ENCODE peak calls at places on chromosomes 4 and X, in five cellular contexts. One of them, this sample, is unnamed.
A peak's percentile ranks its signal among the peaks of the same experiment; 100 is the strongest.

GRCh38 chrX:26914232-26914631 is 548.9 kb downstream of the PPP4R3C start:
- DNase-seq in transverse colon: no peak
- DNase-seq in body of pancreas: no peak
- DNase-seq in upper lobe of left lung: no peak
- DNase-seq in stomach: no peak
- DNase-seq in this sample: no peak

GRCh38 chrX:11750051-11750450 is 8.0 kb upstream of the MSL3 start:
- DNase-seq in transverse colon: no peak
- DNase-seq in body of pancreas: no peak
- DNase-seq in upper lobe of left lung: no peak
- DNase-seq in stomach: no peak
- DNase-seq in this sample: no peak

GRCh38 chr4:42501624-42502401 is 104.5 kb downstream of the SHISA3 start:
- DNase-seq in stomach: no peak
- DNase-seq in body of pancreas: no peak
- DNase-seq in transverse colon: no peak
- DNase-seq in upper lobe of left lung: no peak
- DNase-seq in this sample: no peak

GRCh38 chr4:89245459-89245858 is 62.1 kb downstream of the GPRIN3 start:
- DNase-seq in body of pancreas: peak; percentile 77
- DNase-seq in transverse colon: no peak
- DNase-seq in stomach: peak; percentile 43
- DNase-seq in upper lobe of left lung: no peak
- DNase-seq in this sample: no peak

GRCh38 chr4:188573104-188573503 is 433.9 kb downstream of the TRIML1 start:
- DNase-seq in upper lobe of left lung: no peak
- DNase-seq in body of pancreas: no peak
- DNase-seq in transverse colon: no peak
- DNase-seq in stomach: no peak
- DNase-seq in this sample: no peak

GRCh38 chr4:184347251-184348239 is 126.8 kb downstream of the IRF2 start:
- DNase-seq in upper lobe of left lung: peak; percentile 67
- DNase-seq in transverse colon: peak; percentile 72
- DNase-seq in stomach: peak; percentile 80
- DNase-seq in body of pancreas: peak; percentile 85
- DNase-seq in this sample: no peak

GRCh38 chrX:139932901-139933796 is at the start of gene ATP11C:
- DNase-seq in body of pancreas: peak; percentile 81
- DNase-seq in stomach: peak; percentile 81
- DNase-seq in upper lobe of left lung: peak; percentile 80
- DNase-seq in transverse colon: peak; percentile 88
- DNase-seq in this sample: peak; percentile 86

GRCh38 chr4:138669479-138670165 is 346.0 kb upstream of the NOCT start:
- DNase-seq in stomach: no peak
- DNase-seq in body of pancreas: no peak
- DNase-seq in transverse colon: no peak
- DNase-seq in upper lobe of left lung: no peak
- DNase-seq in this sample: no peak

GRCh38 chrX:153500676-153501280 is 6.0 kb downstream of the BGN start:
- DNase-seq in transverse colon: no peak
- DNase-seq in stomach: no peak
- DNase-seq in body of pancreas: no peak
- DNase-seq in upper lobe of left lung: no peak
- DNase-seq in this sample: no peak

GRCh38 chrX:11480626-11481025 is 185.1 kb downstream of the ARHGAP6 start:
- DNase-seq in upper lobe of left lung: no peak
- DNase-seq in stomach: no peak
- DNase-seq in body of pancreas: no peak
- DNase-seq in transverse colon: no peak
- DNase-seq in this sample: peak; percentile 20

GRCh38 chr4:119284876-119285611 is 36.9 kb downstream of the FABP2 start:
- DNase-seq in transverse colon: no peak
- DNase-seq in upper lobe of left lung: no peak
- DNase-seq in stomach: no peak
- DNase-seq in body of pancreas: no peak
- DNase-seq in this sample: no peak

GRCh38 chr4:4599886-4600285 is 58.0 kb upstream of the STX18 start:
- DNase-seq in upper lobe of left lung: no peak
- DNase-seq in transverse colon: no peak
- DNase-seq in body of pancreas: no peak
- DNase-seq in stomach: no peak
- DNase-seq in this sample: no peak

GRCh38 chr4:133147922-133148689 is 988 bp upstream of the PCDH10 start:
- DNase-seq in upper lobe of left lung: no peak
- DNase-seq in stomach: no peak
- DNase-seq in body of pancreas: no peak
- DNase-seq in transverse colon: no peak
- DNase-seq in this sample: peak; percentile 15

GRCh38 chr4:99572527-99573240 is 1.9 kb upstream of the MTTP start:
- DNase-seq in transverse colon: no peak
- DNase-seq in stomach: no peak
- DNase-seq in body of pancreas: no peak
- DNase-seq in upper lobe of left lung: no peak
- DNase-seq in this sample: no peak

GRCh38 chr4:11746734-11747133 is 318.0 kb upstream of the HS3ST1 start:
- DNase-seq in transverse colon: no peak
- DNase-seq in upper lobe of left lung: no peak
- DNase-seq in stomach: no peak
- DNase-seq in body of pancreas: no peak
- DNase-seq in this sample: no peak

GRCh38 chrX:21806691-21807090 is 32.7 kb upstream of the MBTPS2 start:
- DNase-seq in transverse colon: no peak
- DNase-seq in stomach: no peak
- DNase-seq in body of pancreas: no peak
- DNase-seq in upper lobe of left lung: no peak
- DNase-seq in this sample: no peak

GRCh38 chr4:163495900-163496299 is 1.4 kb downstream of the TMA16 start:
- DNase-seq in upper lobe of left lung: no peak
- DNase-seq in transverse colon: no peak
- DNase-seq in body of pancreas: no peak
- DNase-seq in stomach: no peak
- DNase-seq in this sample: peak; percentile 41

GRCh38 chrX:124035657-124036056 is 74.2 kb downstream of the STAG2 start:
- DNase-seq in upper lobe of left lung: no peak
- DNase-seq in transverse colon: no peak
- DNase-seq in body of pancreas: no peak
- DNase-seq in stomach: no peak
- DNase-seq in this sample: no peak

GRCh38 chr4:15737255-15737654 is 34.4 kb downstream of the BST1 start:
- DNase-seq in stomach: no peak
- DNase-seq in body of pancreas: no peak
- DNase-seq in transverse colon: peak; percentile 24
- DNase-seq in upper lobe of left lung: no peak
- DNase-seq in this sample: no peak

GRCh38 chr4:102612195-102612594 is 111.0 kb downstream of the NFKB1 start:
- DNase-seq in body of pancreas: no peak
- DNase-seq in transverse colon: no peak
- DNase-seq in upper lobe of left lung: no peak
- DNase-seq in stomach: no peak
- DNase-seq in this sample: no peak

GRCh38 chr4:141807501-141807900 is 171.1 kb downstream of the IL15 start:
- DNase-seq in transverse colon: no peak
- DNase-seq in upper lobe of left lung: no peak
- DNase-seq in stomach: no peak
- DNase-seq in body of pancreas: no peak
- DNase-seq in this sample: no peak

GRCh38 chrX:72373136-72373535 is 67.4 kb upstream of the CITED1 start:
- DNase-seq in body of pancreas: no peak
- DNase-seq in upper lobe of left lung: no peak
- DNase-seq in transverse colon: no peak
- DNase-seq in stomach: no peak
- DNase-seq in this sample: no peak

GRCh38 chr4:112515278-112516075 is 503 bp downstream of the NEUROG2 start:
- DNase-seq in transverse colon: no peak
- DNase-seq in body of pancreas: no peak
- DNase-seq in stomach: no peak
- DNase-seq in upper lobe of left lung: no peak
- DNase-seq in this sample: peak; percentile 47

GRCh38 chr4:188781655-188782054 is 642.4 kb downstream of the TRIML1 start:
- DNase-seq in upper lobe of left lung: no peak
- DNase-seq in body of pancreas: no peak
- DNase-seq in stomach: peak; percentile 31
- DNase-seq in transverse colon: no peak
- DNase-seq in this sample: no peak

GRCh38 chr4:105145913-105146285 is 777 bp upstream of the TET2 start:
- DNase-seq in transverse colon: peak; percentile 21
- DNase-seq in body of pancreas: no peak
- DNase-seq in upper lobe of left lung: peak; percentile 45
- DNase-seq in stomach: no peak
- DNase-seq in this sample: peak; percentile 66

GRCh38 chrX:105876658-105877057 is 54.3 kb downstream of the NRK start:
- DNase-seq in body of pancreas: no peak
- DNase-seq in stomach: no peak
- DNase-seq in transverse colon: no peak
- DNase-seq in upper lobe of left lung: no peak
- DNase-seq in this sample: peak; percentile 7

GRCh38 chrX:150258463-150259430 is 104.4 kb upstream of the MAMLD1 start:
- DNase-seq in body of pancreas: no peak
- DNase-seq in stomach: no peak
- DNase-seq in upper lobe of left lung: no peak
- DNase-seq in transverse colon: no peak
- DNase-seq in this sample: no peak

GRCh38 chr4:74123065-74123728 is 24.2 kb upstream of the CXCL2 start:
- DNase-seq in stomach: no peak
- DNase-seq in transverse colon: no peak
- DNase-seq in body of pancreas: peak; percentile 63
- DNase-seq in upper lobe of left lung: peak; percentile 69
- DNase-seq in this sample: no peak

GRCh38 chr4:109065006-109065405 is 237.5 kb downstream of the COL25A1 start:
- DNase-seq in stomach: no peak
- DNase-seq in body of pancreas: no peak
- DNase-seq in upper lobe of left lung: no peak
- DNase-seq in transverse colon: no peak
- DNase-seq in this sample: no peak

GRCh38 chrX:25524150-25524549 is 508.4 kb upstream of the ARX start:
- DNase-seq in transverse colon: no peak
- DNase-seq in body of pancreas: peak; percentile 2
- DNase-seq in upper lobe of left lung: no peak
- DNase-seq in stomach: no peak
- DNase-seq in this sample: no peak

GRCh38 chr4:88533937-88534750 is 10.6 kb upstream of the PYURF start:
- DNase-seq in stomach: no peak
- DNase-seq in body of pancreas: no peak
- DNase-seq in upper lobe of left lung: no peak
- DNase-seq in transverse colon: no peak
- DNase-seq in this sample: no peak

GRCh38 chr4:2649604-2650114 is 106.5 kb downstream of the TNIP2 start:
- DNase-seq in upper lobe of left lung: no peak
- DNase-seq in stomach: no peak
- DNase-seq in transverse colon: no peak
- DNase-seq in body of pancreas: no peak
- DNase-seq in this sample: no peak

GRCh38 chr4:14254252-14254651 is 626.7 kb upstream of the BOD1L1 start:
- DNase-seq in upper lobe of left lung: peak; percentile 31
- DNase-seq in stomach: peak; percentile 49
- DNase-seq in transverse colon: peak; percentile 25
- DNase-seq in body of pancreas: peak; percentile 54
- DNase-seq in this sample: no peak

GRCh38 chr4:97998203-97998602 is 145.1 kb downstream of the STPG2 start:
- DNase-seq in stomach: no peak
- DNase-seq in transverse colon: no peak
- DNase-seq in body of pancreas: no peak
- DNase-seq in upper lobe of left lung: no peak
- DNase-seq in this sample: no peak

GRCh38 chr4:8281519-8282133 is 12.1 kb downstream of the HTRA3 start:
- DNase-seq in upper lobe of left lung: no peak
- DNase-seq in stomach: no peak
- DNase-seq in transverse colon: peak; percentile 33
- DNase-seq in body of pancreas: peak; percentile 31
- DNase-seq in this sample: no peak

GRCh38 chr4:167025651-167026050 is 208.6 kb downstream of the SPOCK3 start:
- DNase-seq in transverse colon: no peak
- DNase-seq in stomach: no peak
- DNase-seq in body of pancreas: no peak
- DNase-seq in upper lobe of left lung: no peak
- DNase-seq in this sample: no peak

GRCh38 chr4:1299301-1299860 is 9.7 kb downstream of the MAEA start:
- DNase-seq in body of pancreas: no peak
- DNase-seq in stomach: no peak
- DNase-seq in transverse colon: no peak
- DNase-seq in upper lobe of left lung: peak; percentile 8
- DNase-seq in this sample: no peak
- TF ChIP-seq POLR2A in body of pancreas: no peak
- TF ChIP-seq POLR2A in stomach: no peak
- TF ChIP-seq POLR2A in transverse colon: no peak
- TF ChIP-seq POLR2A in upper lobe of left lung: no peak
- TF ChIP-seq POLR2A in this sample: no peak

DNA sequence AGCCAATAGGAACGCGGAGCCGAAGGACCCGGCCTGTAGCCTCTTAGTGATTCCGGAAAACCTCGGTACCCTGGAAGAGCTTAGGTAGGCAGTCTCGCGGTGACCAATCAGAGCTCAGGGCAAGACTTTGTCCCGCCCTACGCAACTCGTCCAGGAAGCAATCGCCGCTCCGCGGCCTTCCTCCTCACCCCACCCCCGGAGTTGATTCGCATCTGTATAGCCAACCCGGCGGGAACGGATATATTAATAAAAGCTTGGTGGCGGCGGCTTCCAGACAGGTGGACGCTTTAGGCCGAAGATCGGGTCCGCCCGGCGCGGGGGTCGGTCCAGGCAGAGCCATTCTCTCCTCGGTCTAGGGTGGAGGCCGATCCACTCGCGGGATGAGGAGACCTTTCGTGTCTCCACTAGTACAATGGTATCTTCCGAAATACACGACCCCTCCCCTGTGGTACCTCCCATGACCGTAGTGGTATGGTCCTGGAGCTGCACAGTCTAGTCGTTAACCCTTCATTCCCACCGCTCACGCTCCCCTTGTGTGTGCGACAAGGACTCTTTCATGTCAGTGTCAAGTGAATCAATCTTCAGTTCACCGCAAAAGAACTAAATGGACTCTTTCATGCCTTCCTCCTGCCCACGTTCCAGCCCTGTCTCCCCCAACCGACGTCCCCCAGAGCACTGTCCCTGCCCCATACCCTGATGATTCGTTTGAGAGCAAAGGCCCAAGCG is 24.2 kb upstream of the GLOD5 start:
- DNase-seq in transverse colon: peak; percentile 91
- DNase-seq in stomach: peak; percentile 89
- DNase-seq in upper lobe of left lung: peak; percentile 93
- DNase-seq in body of pancreas: peak; percentile 96
- DNase-seq in this sample: peak; percentile 94
- TF ChIP-seq POLR2A in transverse colon: peak; percentile 71
- TF ChIP-seq POLR2A in stomach: no peak
- TF ChIP-seq POLR2A in upper lobe of left lung: no peak
- TF ChIP-seq POLR2A in body of pancreas: peak; percentile 80
- TF ChIP-seq POLR2A in this sample: peak; percentile 74

GRCh38 chrX:47232803-47233332 is at the start of gene USP11:
- DNase-seq in stomach: peak; percentile 38
- DNase-seq in body of pancreas: peak; percentile 43
- DNase-seq in upper lobe of left lung: peak; percentile 34
- DNase-seq in transverse colon: peak; percentile 50
- DNase-seq in this sample: peak; percentile 78
- TF ChIP-seq POLR2A in stomach: no peak
- TF ChIP-seq POLR2A in body of pancreas: peak; percentile 90
- TF ChIP-seq POLR2A in upper lobe of left lung: no peak
- TF ChIP-seq POLR2A in transverse colon: peak; percentile 82
- TF ChIP-seq POLR2A in this sample: peak; percentile 72

GRCh38 chrX:48521353-48522243 is at the start of gene EBP:
- DNase-seq in body of pancreas: peak; percentile 94
- DNase-seq in stomach: peak; percentile 92
- DNase-seq in upper lobe of left lung: peak; percentile 94
- DNase-seq in transverse colon: peak; percentile 95
- DNase-seq in this sample: peak; percentile 92
- TF ChIP-seq POLR2A in body of pancreas: peak; percentile 75
- TF ChIP-seq POLR2A in stomach: no peak
- TF ChIP-seq POLR2A in upper lobe of left lung: no peak
- TF ChIP-seq POLR2A in transverse colon: peak; percentile 83
- TF ChIP-seq POLR2A in this sample: peak; percentile 76